ENCODE peak calls at places on chromosome 10, in five cellular contexts. D is mammary epithelial cell; G is body of pancreas; L is CD4-positive, alpha-beta memory T cell; K is RWPE1. R is an unnamed sample.

GRCh38 chr10:14952851-14953451 is 945 bp downstream of the DCLRE1C start:
- DNase-seq in K (no peak), D (no peak), G (no peak), L (peak), R (peak)

GRCh38 chr10:15236340-15236739 is 67.8 kb upstream of the NMT2 start:
- DNase-seq in K (no peak), G (no peak), L (no peak), D (no peak), R (peak)

GRCh38 chr10:43623351-43623750 is 17.1 kb downstream of the ZNF485 start:
- DNase-seq in D (no peak), K (no peak), L (peak), G (no peak), R (peak)

GRCh38 chr10:79383974-79384606 is 36.8 kb downstream of the PPIF start:
- DNase-seq in G (no peak), K (no peak), L (no peak), D (no peak), R (no peak)

GRCh38 chr10:110797416-110797815 is 74.3 kb upstream of the PDCD4 start:
- DNase-seq in G (no peak), D (no peak), L (no peak), K (no peak), R (no peak)

GRCh38 chr10:131387018-131387529 is 75.6 kb upstream of the TCERG1L start:
- DNase-seq in K (no peak), G (peak), D (no peak), L (no peak), R (no peak)

GRCh38 chr10:2839081-2839725 is 228.1 kb upstream of the PFKP start:
- DNase-seq in D (peak), L (no peak), K (peak), G (peak), R (no peak)

GRCh38 chr10:15311249-15311884 is 59.7 kb downstream of the FAM171A1 start:
- DNase-seq in L (no peak), K (no peak), D (no peak), G (no peak), R (no peak)

GRCh38 chr10:34816067-34817002 is 1.2 kb upstream of the PARD3 start:
- DNase-seq in K (no peak), L (no peak), D (no peak), G (no peak), R (peak)

GRCh38 chr10:123998197-123999141 is 94.9 kb downstream of the CHST15 start:
- DNase-seq in D (no peak), K (no peak), L (no peak), G (no peak), R (no peak)

GRCh38 chr10:109429956-109430760 is 493.2 kb downstream of the XPNPEP1 start:
- DNase-seq in G (no peak), D (peak), L (no peak), K (no peak), R (peak)

GRCh38 chr10:70898687-70899086 is 10.3 kb upstream of the PCBD1 start:
- DNase-seq in L (no peak), G (no peak), K (no peak), D (no peak), R (no peak)

GRCh38 chr10:59337254-59337653 is 25.1 kb downstream of the FAM13C start:
- DNase-seq in D (peak), L (no peak), K (peak), G (peak), R (peak)

GRCh38 chr10:75773139-75773801 is 341.8 kb downstream of the LRMDA start:
- DNase-seq in L (no peak), D (no peak), G (peak), K (no peak), R (peak)

GRCh38 chr10:59907918-59908807 is 1.8 kb upstream of the CCDC6 start:
- DNase-seq in D (peak), K (no peak), L (peak), G (peak), R (peak)

GRCh38 chr10:69089638-69090599 is 2.0 kb downstream of the SRGN start:
- DNase-seq in D (no peak), K (no peak), G (no peak), L (peak), R (peak)

GRCh38 chr10:130719447-130719752 is 583.2 kb downstream of the GLRX3 start:
- DNase-seq in G (no peak), L (no peak), D (no peak), K (no peak), R (no peak)

GRCh38 chr10:17669185-17669872 is 25.4 kb downstream of the STAM start:
- DNase-seq in G (no peak), L (peak), K (no peak), D (no peak), R (no peak)

GRCh38 chr10:65570143-65571010 is 1355.5 kb upstream of the LRRTM3 start:
- DNase-seq in G (peak), K (peak), D (peak), L (no peak), R (peak)

GRCh38 chr10:50604049-50604640 is 19.6 kb downstream of the SGMS1 start:
- DNase-seq in K (no peak), D (no peak), G (no peak), L (no peak), R (peak)

GRCh38 chr10:109587366-109587765 is 335.9 kb downstream of the XPNPEP1 start:
- DNase-seq in G (no peak), D (peak), K (no peak), L (no peak), R (no peak)

GRCh38 chr10:86262671-86263165 is 103.9 kb downstream of the GRID1 start:
- DNase-seq in L (no peak), K (no peak), G (peak), D (no peak), R (peak)

GRCh38 chr10:89888647-89889046 is 187.3 kb downstream of the KIF20B start:
- DNase-seq in G (no peak), D (no peak), K (no peak), L (no peak), R (no peak)

GRCh38 chr10:72086466-72087391 is 1.6 kb downstream of the SPOCK2 start:
- DNase-seq in L (peak), D (no peak), G (no peak), K (no peak), R (no peak)

GRCh38 chr10:118408145-118408544 is 66.0 kb upstream of the FAM204A start:
- DNase-seq in L (no peak), K (no peak), G (no peak), D (no peak), R (no peak)

GRCh38 chr10:8556321-8556720 is 501.8 kb downstream of the GATA3 start:
- DNase-seq in L (no peak), K (peak), G (no peak), D (peak), R (no peak)

GRCh38 chr10:12505683-12506082 is 156.3 kb downstream of the CAMK1D start:
- DNase-seq in D (no peak), L (no peak), K (no peak), G (no peak), R (no peak)
- H3K27ac ChIP-seq in D (no peak), L (no peak), K (no peak), G (no peak), R (no peak)

GRCh38 chr10:5528989-5529701 is 4.4 kb downstream of the CALML3 start:
- DNase-seq in K (no peak), D (no peak), L (no peak), G (peak), R (no peak)
- H3K27ac ChIP-seq in K (peak), D (no peak), L (no peak), G (no peak), R (no peak)

GRCh38 chr10:60998932-60999331 is 54.9 kb upstream of the RHOBTB1 start:
- DNase-seq in G (no peak), K (no peak), L (no peak), D (no peak), R (no peak)

GRCh38 chr10:61001731-61002122 is 57.7 kb upstream of the RHOBTB1 start:
- DNase-seq in G (no peak), D (no peak), L (no peak), K (no peak), R (no peak)

DNA sequence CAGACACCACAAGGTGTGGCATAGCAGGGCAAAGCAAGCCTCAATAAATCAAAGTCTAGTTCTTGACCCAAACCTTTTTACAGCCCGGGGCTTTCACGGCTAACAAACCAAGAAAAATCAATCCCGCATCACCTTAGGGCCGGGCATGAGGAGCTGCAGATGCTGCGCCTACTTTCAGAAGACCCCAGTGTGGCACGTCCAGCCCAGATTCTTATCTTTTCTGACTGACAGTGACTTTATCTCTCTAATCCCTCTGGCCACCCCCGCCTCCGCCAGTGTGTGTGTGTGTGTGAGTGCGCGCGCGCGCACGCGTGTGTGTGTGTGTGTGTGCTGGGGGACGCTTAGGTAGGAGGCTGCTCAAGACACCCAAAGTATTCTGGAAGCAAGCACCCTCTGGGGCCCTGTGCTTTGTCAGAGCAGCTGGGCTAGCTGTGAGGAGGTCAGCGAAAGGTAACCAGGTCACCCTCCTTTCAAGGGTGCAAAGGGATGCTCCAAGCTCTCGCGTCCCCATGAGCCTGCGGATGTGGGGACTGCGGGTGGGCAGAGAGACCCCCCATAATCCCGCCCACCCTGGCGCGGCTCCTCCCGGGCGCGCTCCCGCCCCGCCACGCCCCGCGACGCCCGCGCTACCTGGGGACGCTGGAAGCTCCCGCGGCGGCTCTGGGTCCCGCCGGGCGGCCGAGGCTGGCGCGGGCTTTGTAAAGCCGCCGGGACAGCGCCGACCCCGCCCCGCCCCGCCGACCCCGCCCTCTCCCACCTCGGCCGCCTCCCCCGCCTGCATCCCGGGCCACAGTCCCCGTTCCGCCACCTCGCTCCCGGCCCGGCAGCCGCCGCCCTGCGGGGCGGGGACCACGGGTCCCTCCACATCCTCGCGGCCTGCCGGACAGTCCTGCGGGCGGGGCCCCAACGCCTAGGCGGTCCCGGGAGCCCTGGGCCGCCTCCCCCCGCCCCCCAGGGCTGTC is 57.1 kb upstream of the RHOBTB1 start:
- DNase-seq in K (peak), L (no peak), G (peak), D (peak), R (peak)
- H3K27ac ChIP-seq in K (no peak), L (no peak), G (no peak), D (no peak), R (no peak)

GRCh38 chr10:24872790-24873182 is 79.6 kb downstream of the PRTFDC1 start:
- DNase-seq in L (no peak), D (no peak), K (no peak), G (no peak), R (no peak)
- H3K27ac ChIP-seq in L (no peak), D (no peak), K (peak), G (no peak), R (peak)

GRCh38 chr10:21519981-21520436 is 5.5 kb downstream of the SKIDA1 start:
- DNase-seq in L (peak), K (no peak), D (peak), G (no peak), R (peak)
- H3K27ac ChIP-seq in L (no peak), K (no peak), D (peak), G (peak), R (peak)

GRCh38 chr10:46293832-46294640 is 7.2 kb downstream of the ANTXRL start:
- DNase-seq in D (no peak), K (no peak), G (no peak), L (no peak), R (no peak)

GRCh38 chr10:46293228-46293627 is 6.4 kb downstream of the ANTXRL start:
- DNase-seq in G (no peak), K (no peak), D (no peak), L (no peak), R (no peak)

GRCh38 chr10:46290101-46290884 is 3.5 kb downstream of the ANTXRL start:
- DNase-seq in K (no peak), G (no peak), D (no peak), L (no peak), R (no peak)

GRCh38 chr10:46292573-46293023 is 5.8 kb downstream of the ANTXRL start:
- DNase-seq in G (no peak), L (no peak), K (no peak), D (no peak), R (no peak)

GRCh38 chr10:46291817-46292572 is 5.2 kb downstream of the ANTXRL start:
- DNase-seq in G (no peak), D (no peak), L (no peak), K (no peak), R (no peak)
- H3K27ac ChIP-seq in G (no peak), D (no peak), L (no peak), K (no peak), R (no peak)

R was measured in fibroblast of lung.